ENCODE peak calls at places on chromosomes 6 and 20, in ten cellular contexts. X is kidney epithelial cell; B is Daoy; T is stimulated activated CD4-positive, alpha-beta T cell treated with anti-CD3 and anti-CD28 coated beads, Interleukin-2, amount 100 ng/mL, for 24 hours; O is psoas muscle; I is GM12892; H is NCI-H226; W is fibroblast of villous mesenchyme; A is tibial artery; Y is GM18507. S is an unnamed sample.

GRCh38 chr6:101391772-101392560 is 1.5 kb upstream of the GRIK2 start:
- DNase-seq in W (no peak), A (no peak), T (no peak), B (no peak), Y (no peak), H (no peak), I (no peak), X (no peak), O (no peak), S (no peak)

GRCh38 chr6:149917679-149918078 is 5.2 kb downstream of the RAET1G start:
- DNase-seq in W (no peak), X (no peak), T (no peak), Y (no peak), O (no peak), B (no peak), A (no peak), H (no peak), I (no peak), S (no peak)

GRCh38 chr20:37163832-37164554 is 15.1 kb upstream of the RPN2 start:
- DNase-seq in I (no peak), X (no peak), T (no peak), O (no peak), A (no peak), W (no peak), B (no peak), Y (no peak), H (no peak), S (no peak)

GRCh38 chr6:12363651-12364381 is 73.7 kb downstream of the EDN1 start:
- DNase-seq in X (no peak), I (no peak), A (no peak), Y (peak), W (no peak), O (no peak), T (no peak), H (no peak), B (no peak), S (no peak)

GRCh38 chr6:163415620-163416379 is 1.3 kb downstream of the QKI start:
- DNase-seq in H (peak), A (peak), I (peak), O (peak), Y (no peak), X (no peak), W (peak), T (peak), B (peak), S (peak)

GRCh38 chr20:2538931-2539330 is 2.6 kb downstream of the TMC2 start:
- DNase-seq in O (no peak), B (no peak), Y (no peak), W (no peak), T (no peak), I (no peak), A (no peak), H (no peak), X (no peak), S (no peak)

GRCh38 chr6:158040051-158040803 is 58.6 kb downstream of the SYNJ2 start:
- DNase-seq in H (peak), A (peak), T (peak), Y (no peak), O (no peak), W (peak), B (peak), X (peak), I (no peak), S (peak)

GRCh38 chr6:161181136-161181535 is 92.7 kb downstream of the AGPAT4 start:
- DNase-seq in T (no peak), X (no peak), I (no peak), A (no peak), O (no peak), Y (no peak), H (no peak), B (no peak), W (no peak), S (no peak)

GRCh38 chr6:164749126-164749758 is 560.2 kb downstream of the C6orf118 start:
- DNase-seq in H (no peak), A (no peak), X (peak), O (no peak), W (peak), B (no peak), Y (no peak), I (no peak), T (no peak), S (no peak)

GRCh38 chr6:100344761-100345160 is 120.0 kb downstream of the SIM1 start:
- DNase-seq in B (peak), I (no peak), X (no peak), O (no peak), T (no peak), A (no peak), Y (no peak), H (peak), W (no peak), S (peak)

GRCh38 chr20:44785768-44786167 is 24.6 kb downstream of the RIMS4 start:
- DNase-seq in Y (no peak), I (no peak), T (no peak), O (no peak), W (no peak), X (no peak), H (peak), A (no peak), B (peak), S (peak)

GRCh38 chr6:37205189-37205996 is 35.4 kb downstream of the PIM1 start:
- DNase-seq in W (no peak), T (no peak), Y (no peak), H (no peak), B (no peak), I (no peak), O (no peak), X (no peak), A (no peak), S (no peak)

GRCh38 chr6:2036084-2037023 is 209.1 kb downstream of the GMDS start:
- DNase-seq in W (peak), Y (no peak), A (no peak), H (no peak), T (no peak), X (no peak), I (no peak), B (no peak), O (no peak), S (no peak)

GRCh38 chr20:63330940-63331339 is 30.2 kb downstream of the CHRNA4 start:
- DNase-seq in A (no peak), X (no peak), O (peak), Y (no peak), H (no peak), T (no peak), W (no peak), I (no peak), B (no peak), S (no peak)

GRCh38 chr6:25363429-25363828 is 84.3 kb downstream of the CARMIL1 start:
- DNase-seq in W (no peak), Y (no peak), O (no peak), X (no peak), T (no peak), B (no peak), H (no peak), I (no peak), A (no peak), S (no peak)

GRCh38 chr6:42028234-42029061 is 21.9 kb upstream of the TAF8 start:
- DNase-seq in W (peak), X (no peak), B (peak), A (no peak), T (no peak), I (no peak), Y (no peak), H (peak), O (no peak), S (no peak)

S was measured in 8988T.